ENCODE peak calls at places on chromosomes 12 and 14, in ten cellular contexts. E, U, F, K, M, Z, Y, C, H and T are unnamed samples.

GRCh38 chr12:54195736-54196347 is 7.1 kb upstream of the SMUG1 start:
- ATAC-seq in E (peak; percentile 79), U (no peak), F (no peak), K (no peak), M (peak; percentile 70), Z (no peak), Y (peak; percentile 16), C (peak; percentile 62), H (peak; percentile 41), T (no peak)

GRCh38 chr12:46933947-46934346 is 108.2 kb upstream of the SLC38A4 start:
- ATAC-seq in E (peak; percentile 66), U (peak; percentile 87), F (peak; percentile 82), K (no peak), M (peak; percentile 89), Z (peak; percentile 67), Y (peak; percentile 88), C (peak; percentile 70), H (no peak), T (no peak)

GRCh38 chr12:53145383-53145782 is 35.1 kb upstream of the ZNF740 start:
- ATAC-seq in E (no peak), U (peak; percentile 98), F (no peak), K (peak; percentile 53), M (peak; percentile 37), Z (no peak), Y (peak; percentile 29), C (no peak), H (no peak), T (no peak)

GRCh38 chr12:67452119-67452805 is 183.1 kb downstream of the CAND1 start:
- ATAC-seq in E (no peak), U (no peak), F (no peak), K (no peak), M (no peak), Z (no peak), Y (no peak), C (peak; percentile 90), H (no peak), T (no peak)

GRCh38 chr12:116864371-116865160 is 16.7 kb downstream of the HRK start:
- ATAC-seq in E (no peak), U (no peak), F (no peak), K (no peak), M (peak; percentile 71), Z (no peak), Y (peak; percentile 63), C (no peak), H (no peak), T (peak; percentile 65)

GRCh38 chr14:68820119-68820518 is 27.3 kb upstream of the ZFP36L1 start:
- ATAC-seq in E (no peak), U (no peak), F (no peak), K (no peak), M (no peak), Z (no peak), Y (no peak), C (no peak), H (no peak), T (no peak)

GRCh38 chr14:23559010-23559920 is 3.2 kb downstream of the THTPA start:
- ATAC-seq in E (peak; percentile 38), U (no peak), F (no peak), K (no peak), M (peak; percentile 4), Z (no peak), Y (no peak), C (no peak), H (no peak), T (no peak)

GRCh38 chr14:59582845-59583509 is 6.4 kb upstream of the CCDC175 start:
- ATAC-seq in E (no peak), U (no peak), F (peak; percentile 53), K (no peak), M (no peak), Z (peak; percentile 46), Y (no peak), C (no peak), H (no peak), T (no peak)

GRCh38 chr12:53578783-53579182 is 47.4 kb downstream of the ATF7 start:
- ATAC-seq in E (no peak), U (no peak), F (no peak), K (no peak), M (no peak), Z (no peak), Y (no peak), C (no peak), H (no peak), T (no peak)

DNA sequence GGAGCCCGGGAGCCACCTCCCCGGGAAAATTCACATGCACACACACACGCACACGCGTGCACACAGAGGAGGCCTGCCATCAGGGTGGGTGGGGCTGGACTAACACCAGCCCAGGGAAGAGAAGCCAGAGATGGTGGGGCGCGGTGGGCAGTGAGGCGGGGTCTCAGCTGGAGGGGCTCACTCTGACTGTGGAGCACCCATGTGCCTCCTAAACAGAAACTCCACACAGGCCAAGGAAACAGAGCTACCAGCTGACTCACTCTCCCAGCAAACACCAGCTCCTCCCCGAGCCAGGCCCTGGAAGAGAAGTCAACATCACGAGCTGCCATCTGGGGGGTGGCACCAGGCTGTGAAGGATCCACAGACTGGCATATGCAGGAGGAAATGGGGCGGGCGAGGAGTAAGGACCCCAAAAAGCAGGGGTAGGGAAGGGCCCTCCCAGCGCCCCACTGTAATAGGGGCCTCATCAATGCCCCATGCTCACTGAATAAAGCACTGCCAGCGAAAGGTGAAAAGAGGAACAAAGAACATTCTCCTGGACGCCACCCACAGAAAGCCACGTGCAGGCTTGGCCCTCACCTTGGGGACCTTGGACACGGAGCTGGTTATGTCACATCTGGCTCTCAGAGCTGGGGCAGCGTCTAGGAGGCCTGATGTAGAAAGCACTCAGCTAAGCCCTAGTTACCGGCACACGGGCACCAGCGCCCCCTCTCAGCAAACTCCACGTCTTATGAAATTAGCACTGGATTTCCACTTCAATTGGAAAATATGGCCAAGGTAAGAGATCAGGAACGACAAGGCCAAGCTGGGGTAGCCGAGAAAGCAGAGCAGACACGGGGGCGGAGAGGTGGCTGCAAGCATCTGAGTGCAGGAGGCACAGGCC is 8.4 kb upstream of the INF2 start:
- ATAC-seq in E (no peak), U (peak; percentile 50), F (peak; percentile 28), K (peak; percentile 77), M (peak; percentile 46), Z (peak; percentile 23), Y (peak; percentile 52), C (peak; percentile 61), H (peak; percentile 2), T (peak; percentile 37)
- TF ChIP-seq POLR2A in E (no peak), U (no peak), F (no peak), K (no peak), M (peak; percentile 49), Z (no peak), Y (peak; percentile 30), C (no peak), H (no peak), T (no peak)

DNA sequence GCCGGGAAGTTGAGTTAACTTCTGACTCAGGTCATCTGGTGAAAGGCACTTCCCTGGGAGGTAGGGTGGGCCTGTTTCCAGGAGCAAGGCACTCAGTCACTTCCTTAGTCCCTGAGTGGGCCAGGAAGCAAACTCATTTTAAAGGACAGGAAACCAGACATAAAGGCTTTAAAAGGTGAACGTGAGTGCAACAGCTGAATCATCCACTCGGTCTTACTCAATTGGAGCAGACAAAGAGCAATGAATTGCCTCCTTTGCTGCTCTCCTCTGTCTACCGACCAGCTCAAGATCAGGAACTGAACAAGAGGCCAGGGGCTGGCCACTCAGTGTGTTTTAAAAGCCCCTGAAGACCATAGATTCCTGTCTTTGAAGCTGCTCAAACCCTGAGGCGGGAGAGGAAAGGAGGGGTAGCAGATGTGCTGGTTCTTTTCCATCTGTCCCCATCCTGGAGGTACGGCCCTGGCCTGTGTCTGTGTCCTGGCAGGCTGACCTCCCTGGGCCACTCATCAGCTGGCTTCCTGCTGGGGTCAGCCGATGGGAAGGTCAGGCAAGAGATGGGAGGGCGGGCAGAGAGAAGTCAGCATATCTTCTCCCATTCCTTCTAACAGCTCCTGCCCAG is 148.9 kb downstream of the PPM1H start:
- ATAC-seq in E (peak; percentile 59), U (peak; percentile 30), F (peak; percentile 87), K (peak; percentile 48), M (peak; percentile 79), Z (peak; percentile 84), Y (peak; percentile 93), C (no peak), H (peak; percentile 46), T (peak; percentile 65)
- TF ChIP-seq POLR2A in E (no peak), U (no peak), F (no peak), K (no peak), M (no peak), Z (no peak), Y (peak; percentile 25), C (no peak), H (no peak), T (no peak)

DNA sequence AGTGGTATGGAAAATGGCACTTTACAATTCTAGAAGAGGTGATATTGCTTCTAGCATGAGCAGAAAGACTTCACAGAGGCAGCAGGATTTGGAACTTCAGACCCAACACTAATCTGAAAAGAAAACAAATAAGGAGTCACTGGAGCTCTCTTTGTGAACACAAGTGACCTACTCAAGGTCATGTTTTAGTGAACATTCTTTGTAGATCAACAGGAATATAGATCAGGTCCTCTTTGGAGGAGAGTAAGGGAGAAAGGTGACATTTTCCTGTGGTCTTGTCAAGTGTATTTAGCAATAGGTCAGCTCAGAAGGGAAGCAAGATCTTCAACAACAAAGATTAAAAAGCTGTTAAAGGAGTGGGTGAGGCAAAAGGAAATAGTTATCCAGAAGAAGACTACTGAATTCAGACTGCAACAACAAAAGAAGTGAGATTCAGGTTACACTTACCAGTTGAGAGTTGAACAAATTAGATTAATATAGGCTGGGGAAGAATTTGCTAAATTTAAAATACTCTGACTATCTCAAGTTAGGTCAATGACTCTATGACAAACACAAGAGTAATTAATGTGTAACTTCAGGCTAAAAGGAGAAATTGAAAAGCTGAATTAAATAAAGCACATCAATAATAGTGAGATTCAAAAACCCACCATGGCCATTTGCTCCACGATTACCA is 528.2 kb downstream of the RPS29 start:
- ATAC-seq in E (no peak), U (peak; percentile 96), F (no peak), K (no peak), M (no peak), Z (no peak), Y (no peak), C (no peak), H (no peak), T (no peak)
- TF ChIP-seq POLR2A in E (no peak), U (no peak), F (no peak), K (no peak), M (no peak), Z (no peak), Y (no peak), C (no peak), H (no peak), T (no peak)

GRCh38 chr14:70888151-70888499 is 19.1 kb upstream of the PCNX1 start:
- ATAC-seq in E (no peak), U (no peak), F (peak; percentile 46), K (no peak), M (no peak), Z (no peak), Y (no peak), C (no peak), H (no peak), T (no peak)

GRCh38 chr14:70884595-70885342 is 22.5 kb upstream of the PCNX1 start:
- ATAC-seq in E (peak; percentile 93), U (no peak), F (no peak), K (no peak), M (no peak), Z (no peak), Y (no peak), C (no peak), H (no peak), T (no peak)

GRCh38 chr14:70887207-70888150 is 19.8 kb upstream of the PCNX1 start:
- ATAC-seq in E (no peak), U (no peak), F (no peak), K (no peak), M (peak; percentile 82), Z (peak; percentile 55), Y (no peak), C (peak; percentile 72), H (no peak), T (peak; percentile 70)

GRCh38 chr14:70885343-70886014 is 21.8 kb upstream of the PCNX1 start:
- ATAC-seq in E (no peak), U (no peak), F (no peak), K (no peak), M (no peak), Z (no peak), Y (no peak), C (peak; percentile 7), H (no peak), T (no peak)

GRCh38 chr14:70886421-70887206 is 20.6 kb upstream of the PCNX1 start:
- ATAC-seq in E (peak; percentile 71), U (no peak), F (no peak), K (no peak), M (no peak), Z (no peak), Y (no peak), C (peak; percentile 63), H (no peak), T (no peak)
- TF ChIP-seq POLR2A in E (no peak), U (no peak), F (no peak), K (no peak), M (no peak), Z (no peak), Y (no peak), C (no peak), H (no peak), T (no peak)